ENCODE peak calls at places on chromosomes 12 and 14, in five cellular contexts. R, M, D, E and C are unnamed samples.
A peak's percentile ranks its signal among the peaks of the same experiment; 100 is the strongest.

GRCh38 chr12:63440063-63440462 is 228.2 kb downstream of the DPY19L2 start:
- DNase-seq in D (no peak), M (no peak), R (no peak), E (no peak), C (no peak)

GRCh38 chr12:95114766-95115450 is 41.5 kb upstream of the NR2C1 start:
- DNase-seq in D (no peak), R (no peak), M (no peak), E (no peak), C (no peak)

GRCh38 chr14:99838555-99839193 is 45.5 kb downstream of the EML1 start:
- DNase-seq in M (no peak), E (no peak), D (no peak), R (no peak), C (no peak)

GRCh38 chr12:97211421-97211820 is 251.2 kb upstream of the RMST start:
- DNase-seq in E (no peak), D (no peak), R (no peak), M (no peak), C (no peak)

GRCh38 chr14:100583245-100583644 is 4.0 kb downstream of the BEGAIN start:
- DNase-seq in M (no peak), D (no peak), E (no peak), R (no peak), C (no peak)

GRCh38 chr12:69583203-69583602 is 2.1 kb upstream of the CCT2 start:
- DNase-seq in E (no peak), M (no peak), R (no peak), D (no peak), C (no peak)

GRCh38 chr12:65740506-65740872 is 83.8 kb upstream of the HMGA2 start:
- DNase-seq in R (no peak), M (no peak), E (no peak), D (no peak), C (no peak)

GRCh38 chr14:92886337-92886736 is 36.6 kb upstream of the CHGA start:
- DNase-seq in D (no peak), E (no peak), M (no peak), R (no peak), C (no peak)

GRCh38 chr14:36418937-36419336 is 98.5 kb upstream of the MBIP start:
- DNase-seq in D (no peak), R (no peak), E (no peak), M (no peak), C (no peak)

GRCh38 chr14:104293231-104293841 is 154.9 kb downstream of the KIF26A start:
- DNase-seq in D (peak; percentile 24), E (no peak), M (no peak), R (peak; percentile 20), C (no peak)

GRCh38 chr14:104399432-104400155 is 180.0 kb upstream of the C14orf180 start:
- DNase-seq in M (peak; percentile 19), D (no peak), E (no peak), R (no peak), C (no peak)

GRCh38 chr12:57603758-57604453 is 718 bp upstream of the DTX3 start:
- DNase-seq in R (peak; percentile 66), M (no peak), E (peak; percentile 80), D (peak; percentile 74), C (peak; percentile 42)

GRCh38 chr14:104110491-104111209 is 25.1 kb downstream of the ASPG start:
- DNase-seq in M (no peak), R (peak; percentile 18), D (peak; percentile 48), E (no peak), C (no peak)

GRCh38 chr12:123494124-123494843 is 36.3 kb downstream of the SNRNP35 start:
- DNase-seq in E (no peak), R (no peak), D (no peak), M (no peak), C (no peak)

GRCh38 chr12:69688496-69689427 is 10.3 kb downstream of the BEST3 start:
- DNase-seq in M (no peak), D (peak; percentile 68), R (peak; percentile 40), E (peak; percentile 50), C (no peak)

GRCh38 chr14:100341301-100342031 is 18.3 kb downstream of the SLC25A47 start:
- DNase-seq in E (no peak), M (no peak), R (no peak), D (no peak), C (no peak)

GRCh38 chr12:62739266-62739831 is 195.6 kb downstream of the PPM1H start:
- DNase-seq in E (no peak), D (no peak), M (no peak), R (no peak), C (no peak)

GRCh38 chr12:48084066-48084465 is 21.8 kb downstream of the SENP1 start:
- DNase-seq in E (no peak), D (no peak), R (no peak), M (no peak), C (no peak)

GRCh38 chr12:117816-118345 is 51.3 kb downstream of the IQSEC3 start:
- DNase-seq in M (no peak), E (no peak), D (no peak), R (no peak), C (no peak)

GRCh38 chr12:68939500-68939899 is 6.5 kb upstream of the CPM start:
- DNase-seq in D (no peak), R (no peak), M (no peak), E (no peak), C (no peak)

GRCh38 chr12:31876568-31877424 is 82.4 kb upstream of the RESF1 start:
- DNase-seq in E (no peak), R (peak; percentile 45), D (no peak), M (no peak), C (no peak)
- H3K27ac ChIP-seq in E (no peak overlapping the region), R (no peak overlapping the region), D (no peak overlapping the region), M (no peak overlapping the region), C (no peak overlapping the region)

DNA sequence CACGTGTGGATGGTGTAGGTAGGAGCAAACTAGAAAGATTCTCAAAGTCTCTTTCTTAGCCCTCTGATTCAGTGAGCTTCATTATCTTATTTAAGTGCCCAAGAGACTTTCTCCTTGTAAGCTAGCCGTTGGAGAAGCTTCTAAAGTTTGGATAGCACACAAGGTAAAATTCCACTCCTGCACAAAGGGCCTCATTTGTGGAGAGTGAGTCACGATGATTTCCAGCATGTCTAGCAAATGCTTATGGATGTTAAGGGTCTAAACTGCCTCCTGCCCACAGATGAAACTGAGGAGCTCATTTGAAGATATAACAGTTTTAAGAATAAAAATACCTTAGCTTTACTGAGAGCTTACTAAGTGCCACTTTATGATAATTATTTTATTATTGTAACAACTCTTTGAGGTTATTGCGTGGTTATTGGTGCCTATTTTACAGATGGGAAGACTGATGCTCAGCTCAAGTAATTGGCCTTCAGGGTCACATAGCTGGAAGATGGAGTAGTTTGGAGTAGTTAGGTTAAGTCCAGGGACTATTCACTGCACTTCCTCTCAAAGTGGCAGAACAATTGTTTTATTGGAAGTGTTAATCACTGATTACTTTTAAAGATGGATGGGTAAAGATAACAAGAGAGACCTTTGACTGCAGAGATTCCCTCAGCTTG is 78.7 kb upstream of the HIF1A start:
- DNase-seq in R (no peak), D (no peak), M (no peak), E (no peak), C (no peak)
- H3K27ac ChIP-seq in R (no peak overlapping the region), D (no peak overlapping the region), M (no peak overlapping the region), E (peak overlapping the region; percentile 44), C (no peak overlapping the region)

GRCh38 chr14:49977126-49977841 is 84.4 kb downstream of the ARF6 start:
- DNase-seq in R (no peak), D (no peak), E (no peak), M (no peak), C (no peak)
- H3K27ac ChIP-seq in R (no peak overlapping the region), D (no peak overlapping the region), E (no peak overlapping the region), M (peak overlapping the region; percentile 45), C (no peak overlapping the region)

DNA sequence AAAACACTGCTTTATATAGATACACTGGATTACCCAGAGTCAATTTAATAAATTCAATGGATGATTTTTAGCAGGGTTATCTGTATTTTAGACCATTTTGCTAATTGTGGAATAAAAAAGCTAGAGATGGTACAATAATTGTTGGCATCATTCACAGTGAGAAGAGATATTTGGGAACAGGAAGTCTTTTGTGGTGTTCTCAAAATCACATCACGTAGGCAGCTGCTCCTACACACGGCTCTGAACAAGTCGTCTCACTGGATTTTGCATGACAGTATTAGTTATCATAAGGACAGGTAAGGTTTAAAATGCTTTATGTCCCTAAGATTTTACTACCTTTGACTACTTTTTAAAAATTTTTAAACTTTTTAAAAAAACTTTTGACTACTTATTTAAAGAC is 52.0 kb downstream of the PAPLN start:
- DNase-seq in E (no peak), R (no peak), M (no peak), D (no peak), C (no peak)
- H3K27ac ChIP-seq in E (no peak overlapping the region), R (no peak overlapping the region), M (no peak overlapping the region), D (no peak overlapping the region), C (no peak overlapping the region)

DNA sequence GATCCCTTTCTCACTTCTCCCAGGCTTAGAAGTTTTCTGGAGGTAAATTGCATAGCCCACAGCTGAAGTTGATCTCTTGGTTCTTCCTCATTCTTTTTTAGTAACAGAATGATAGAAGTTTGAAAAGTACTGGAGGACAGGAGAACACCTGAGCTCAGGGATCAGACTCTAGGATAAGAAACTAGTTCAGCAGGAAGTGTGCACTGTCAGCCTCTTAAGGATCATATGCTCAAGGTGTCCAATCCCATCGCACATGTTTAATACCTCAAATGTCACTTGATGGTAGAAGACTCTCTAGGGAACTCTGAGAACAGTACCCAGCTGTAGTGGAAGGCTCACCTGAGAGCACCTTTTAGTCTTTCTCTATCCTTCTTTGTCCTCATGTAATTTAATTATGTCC is 14.7 kb upstream of the LIMA1 start:
- DNase-seq in R (no peak), E (no peak), M (no peak), D (no peak), C (no peak)
- H3K27ac ChIP-seq in R (no peak overlapping the region), E (peak overlapping the region; percentile 61), M (no peak overlapping the region), D (peak overlapping the region; percentile 64), C (no peak overlapping the region)

DNA sequence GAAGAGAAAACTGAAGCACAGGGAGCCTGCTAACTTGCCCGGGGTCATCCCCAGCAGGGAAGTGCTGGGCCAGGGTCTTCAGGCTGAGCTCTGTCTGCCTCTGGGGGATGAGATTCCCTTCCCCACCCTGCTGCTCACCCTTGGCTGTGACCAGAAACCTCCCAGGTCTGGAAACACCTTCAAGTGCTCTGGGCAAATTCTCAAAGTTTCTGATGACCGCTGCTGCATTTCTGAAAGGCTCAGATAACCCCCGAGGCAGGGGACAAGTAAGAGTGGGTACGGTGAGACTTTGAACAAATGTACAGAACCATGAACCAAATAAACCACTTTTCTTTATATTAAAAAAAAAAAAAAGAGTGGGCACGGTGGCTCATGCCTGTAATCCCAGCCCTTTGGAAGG is 41.3 kb downstream of the LTBP2 start:
- DNase-seq in E (no peak), D (no peak), R (peak; percentile 17), M (no peak), C (no peak)
- H3K27ac ChIP-seq in E (peak overlapping the region; percentile 88), D (peak overlapping the region; percentile 94), R (peak overlapping the region; percentile 78), M (no peak overlapping the region), C (no peak overlapping the region)